ENCODE peak calls at places on chromosome 18, in seven cellular contexts. One of them, this sample, is unnamed.

GRCh38 chr18:23178201-23178600 is 42.9 kb downstream of the CABLES1 start:
- DNase-seq in GM12878: no peak
- DNase-seq in A549: no peak
- DNase-seq in H1: no peak
- DNase-seq in HCT116: no peak
- DNase-seq in K562: no peak
- DNase-seq in endothelial cell of umbilical vein: no peak
- DNase-seq in this sample: no peak

GRCh38 chr18:50659091-50660003 is 99.5 kb downstream of the MAPK4 start:
- DNase-seq in GM12878: no peak
- DNase-seq in A549: peak
- DNase-seq in H1: no peak
- DNase-seq in HCT116: peak
- DNase-seq in K562: no peak
- DNase-seq in endothelial cell of umbilical vein: no peak
- DNase-seq in this sample: peak

GRCh38 chr18:60466671-60467070 is 94.1 kb upstream of the MC4R start:
- DNase-seq in GM12878: no peak
- DNase-seq in A549: no peak
- DNase-seq in H1: no peak
- DNase-seq in HCT116: no peak
- DNase-seq in K562: no peak
- DNase-seq in endothelial cell of umbilical vein: no peak
- DNase-seq in this sample: no peak

GRCh38 chr18:39841133-39842041 is 2113.6 kb upstream of the PIK3C3 start:
- DNase-seq in GM12878: no peak
- DNase-seq in A549: peak
- DNase-seq in H1: peak
- DNase-seq in HCT116: peak
- DNase-seq in K562: no peak
- DNase-seq in endothelial cell of umbilical vein: peak
- DNase-seq in this sample: peak

GRCh38 chr18:79495591-79496071 is 99.9 kb downstream of the NFATC1 start:
- DNase-seq in GM12878: no peak
- DNase-seq in A549: no peak
- DNase-seq in H1: no peak
- DNase-seq in HCT116: no peak
- DNase-seq in K562: no peak
- DNase-seq in endothelial cell of umbilical vein: no peak
- DNase-seq in this sample: no peak

GRCh38 chr18:49168970-49169619 is 218.3 kb upstream of the SMAD7 start:
- DNase-seq in GM12878: peak
- DNase-seq in A549: no peak
- DNase-seq in H1: no peak
- DNase-seq in HCT116: no peak
- DNase-seq in K562: no peak
- DNase-seq in endothelial cell of umbilical vein: no peak
- DNase-seq in this sample: no peak

GRCh38 chr18:65817178-65817577 is 66.4 kb downstream of the CDH7 start:
- DNase-seq in GM12878: no peak
- DNase-seq in A549: no peak
- DNase-seq in H1: no peak
- DNase-seq in HCT116: no peak
- DNase-seq in K562: no peak
- DNase-seq in endothelial cell of umbilical vein: no peak
- DNase-seq in this sample: no peak

GRCh38 chr18:58315739-58316215 is 271.8 kb downstream of the NEDD4L start:
- DNase-seq in GM12878: no peak
- DNase-seq in A549: no peak
- DNase-seq in H1: no peak
- DNase-seq in HCT116: peak
- DNase-seq in K562: no peak
- DNase-seq in endothelial cell of umbilical vein: peak
- DNase-seq in this sample: no peak

GRCh38 chr18:79545714-79546113 is 133.9 kb upstream of the CTDP1 start:
- DNase-seq in GM12878: no peak
- DNase-seq in A549: no peak
- DNase-seq in H1: no peak
- DNase-seq in HCT116: no peak
- DNase-seq in K562: no peak
- DNase-seq in endothelial cell of umbilical vein: no peak
- DNase-seq in this sample: no peak

GRCh38 chr18:63783394-63783793 is 8.2 kb downstream of the SERPINB7 start:
- DNase-seq in GM12878: no peak
- DNase-seq in A549: no peak
- DNase-seq in H1: no peak
- DNase-seq in HCT116: peak
- DNase-seq in K562: no peak
- DNase-seq in endothelial cell of umbilical vein: no peak
- DNase-seq in this sample: peak

GRCh38 chr18:11821208-11821607 is 30.0 kb upstream of the CHMP1B start:
- DNase-seq in GM12878: no peak
- DNase-seq in A549: no peak
- DNase-seq in H1: no peak
- DNase-seq in HCT116: no peak
- DNase-seq in K562: no peak
- DNase-seq in endothelial cell of umbilical vein: no peak
- DNase-seq in this sample: no peak

GRCh38 chr18:21267370-21267769 is 25.3 kb downstream of the GREB1L start:
- DNase-seq in GM12878: no peak
- DNase-seq in A549: no peak
- DNase-seq in H1: no peak
- DNase-seq in HCT116: no peak
- DNase-seq in K562: no peak
- DNase-seq in endothelial cell of umbilical vein: no peak
- DNase-seq in this sample: no peak

GRCh38 chr18:35890323-35890722 is 82.2 kb upstream of the RMP24 start:
- DNase-seq in GM12878: no peak
- DNase-seq in A549: no peak
- DNase-seq in H1: no peak
- DNase-seq in HCT116: no peak
- DNase-seq in K562: no peak
- DNase-seq in endothelial cell of umbilical vein: no peak
- DNase-seq in this sample: no peak

GRCh38 chr18:9048808-9049494 is 53.5 kb upstream of the NDUFV2 start:
- DNase-seq in GM12878: no peak
- DNase-seq in A549: no peak
- DNase-seq in H1: no peak
- DNase-seq in HCT116: no peak
- DNase-seq in K562: no peak
- DNase-seq in endothelial cell of umbilical vein: no peak
- DNase-seq in this sample: peak

GRCh38 chr18:427005-427404 is 73.5 kb downstream of the COLEC12 start:
- DNase-seq in GM12878: no peak
- DNase-seq in A549: no peak
- DNase-seq in H1: no peak
- DNase-seq in HCT116: no peak
- DNase-seq in K562: no peak
- DNase-seq in endothelial cell of umbilical vein: no peak
- DNase-seq in this sample: no peak

GRCh38 chr18:13300029-13300428 is 81.5 kb downstream of the LDLRAD4 start:
- DNase-seq in GM12878: no peak
- DNase-seq in A549: no peak
- DNase-seq in H1: no peak
- DNase-seq in HCT116: no peak
- DNase-seq in K562: no peak
- DNase-seq in endothelial cell of umbilical vein: no peak
- DNase-seq in this sample: no peak

GRCh38 chr18:12257996-12258718 is 4.0 kb downstream of the CIDEA start:
- DNase-seq in GM12878: no peak
- DNase-seq in A549: no peak
- DNase-seq in H1: no peak
- DNase-seq in HCT116: no peak
- DNase-seq in K562: no peak
- DNase-seq in endothelial cell of umbilical vein: no peak
- DNase-seq in this sample: peak

GRCh38 chr18:33914399-33914798 is 310.3 kb downstream of the NOL4 start:
- DNase-seq in GM12878: no peak
- DNase-seq in A549: no peak
- DNase-seq in H1: no peak
- DNase-seq in HCT116: no peak
- DNase-seq in K562: no peak
- DNase-seq in endothelial cell of umbilical vein: no peak
- DNase-seq in this sample: no peak

GRCh38 chr18:9422816-9423519 is 52.3 kb upstream of the RALBP1 start:
- DNase-seq in GM12878: no peak
- DNase-seq in A549: no peak
- DNase-seq in H1: no peak
- DNase-seq in HCT116: peak
- DNase-seq in K562: no peak
- DNase-seq in endothelial cell of umbilical vein: no peak
- DNase-seq in this sample: no peak

GRCh38 chr18:47986724-47987455 is 56.4 kb upstream of the SMAD2 start:
- DNase-seq in GM12878: no peak
- DNase-seq in A549: no peak
- DNase-seq in H1: no peak
- DNase-seq in HCT116: no peak
- DNase-seq in K562: peak
- DNase-seq in endothelial cell of umbilical vein: no peak
- DNase-seq in this sample: no peak

GRCh38 chr18:44568986-44569385 is 111.7 kb upstream of the SETBP1 start:
- DNase-seq in GM12878: no peak
- DNase-seq in A549: no peak
- DNase-seq in H1: no peak
- DNase-seq in HCT116: no peak
- DNase-seq in K562: no peak
- DNase-seq in endothelial cell of umbilical vein: no peak
- DNase-seq in this sample: no peak

GRCh38 chr18:49645836-49646235 is 84.0 kb downstream of the LIPG start:
- DNase-seq in GM12878: no peak
- DNase-seq in A549: no peak
- DNase-seq in H1: no peak
- DNase-seq in HCT116: no peak
- DNase-seq in K562: no peak
- DNase-seq in endothelial cell of umbilical vein: no peak
- DNase-seq in this sample: no peak

GRCh38 chr18:3279201-3280185 is 17.6 kb downstream of the MYL12B start:
- DNase-seq in GM12878: no peak
- DNase-seq in A549: no peak
- DNase-seq in H1: no peak
- DNase-seq in HCT116: no peak
- DNase-seq in K562: no peak
- DNase-seq in endothelial cell of umbilical vein: peak
- DNase-seq in this sample: no peak
- TF ChIP-seq POLR2A in GM12878: peak
- TF ChIP-seq POLR2A in A549: no peak
- TF ChIP-seq POLR2A in H1: no peak
- TF ChIP-seq POLR2A in HCT116: no peak
- TF ChIP-seq POLR2A in K562: no peak
- TF ChIP-seq POLR2A in endothelial cell of umbilical vein: peak
- TF ChIP-seq POLR2A in this sample: no peak

GRCh38 chr18:38464024-38464423 is 898.4 kb upstream of the CELF4 start:
- DNase-seq in GM12878: no peak
- DNase-seq in A549: no peak
- DNase-seq in H1: no peak
- DNase-seq in HCT116: no peak
- DNase-seq in K562: no peak
- DNase-seq in endothelial cell of umbilical vein: no peak
- DNase-seq in this sample: no peak
- TF ChIP-seq MAX in GM12878: no peak
- TF ChIP-seq MAX in A549: no peak
- TF ChIP-seq MAX in H1: no peak
- TF ChIP-seq MAX in HCT116: no peak
- TF ChIP-seq MAX in K562: no peak
- TF ChIP-seq MAX in endothelial cell of umbilical vein: no peak
- TF ChIP-seq MAX in this sample: no peak

GRCh38 chr18:61991201-61991600 is 98.4 kb upstream of the RNF152 start:
- DNase-seq in GM12878: no peak
- DNase-seq in A549: no peak
- DNase-seq in H1: no peak
- DNase-seq in HCT116: no peak
- DNase-seq in K562: no peak
- DNase-seq in endothelial cell of umbilical vein: peak
- DNase-seq in this sample: no peak

GRCh38 chr18:61993831-61994230 is 101.0 kb upstream of the RNF152 start:
- DNase-seq in GM12878: no peak
- DNase-seq in A549: no peak
- DNase-seq in H1: no peak
- DNase-seq in HCT116: no peak
- DNase-seq in K562: no peak
- DNase-seq in endothelial cell of umbilical vein: no peak
- DNase-seq in this sample: no peak

GRCh38 chr18:61992285-61992684 is 99.5 kb upstream of the RNF152 start:
- DNase-seq in GM12878: no peak
- DNase-seq in A549: no peak
- DNase-seq in H1: no peak
- DNase-seq in HCT116: peak
- DNase-seq in K562: no peak
- DNase-seq in endothelial cell of umbilical vein: peak
- DNase-seq in this sample: no peak

GRCh38 chr18:61991836-61992235 is 99.0 kb upstream of the RNF152 start:
- DNase-seq in GM12878: no peak
- DNase-seq in A549: no peak
- DNase-seq in H1: no peak
- DNase-seq in HCT116: no peak
- DNase-seq in K562: no peak
- DNase-seq in endothelial cell of umbilical vein: no peak
- DNase-seq in this sample: no peak

GRCh38 chr18:61992923-61993322 is 100.1 kb upstream of the RNF152 start:
- DNase-seq in GM12878: no peak
- DNase-seq in A549: no peak
- DNase-seq in H1: no peak
- DNase-seq in HCT116: no peak
- DNase-seq in K562: no peak
- DNase-seq in endothelial cell of umbilical vein: no peak
- DNase-seq in this sample: peak
- H3K4me3 ChIP-seq in GM12878: no peak
- H3K4me3 ChIP-seq in A549: no peak
- H3K4me3 ChIP-seq in H1: no peak
- H3K4me3 ChIP-seq in HCT116: no peak
- H3K4me3 ChIP-seq in K562: no peak
- H3K4me3 ChIP-seq in endothelial cell of umbilical vein: no peak
- H3K4me3 ChIP-seq in this sample: no peak

GRCh38 chr18:24398515-24398914 is 891 bp upstream of the OSBPL1A start:
- DNase-seq in GM12878: no peak
- DNase-seq in A549: no peak
- DNase-seq in H1: no peak
- DNase-seq in HCT116: peak
- DNase-seq in K562: no peak
- DNase-seq in endothelial cell of umbilical vein: no peak
- DNase-seq in this sample: peak
- TF ChIP-seq POLR2A in GM12878: no peak
- TF ChIP-seq POLR2A in A549: no peak
- TF ChIP-seq POLR2A in H1: no peak
- TF ChIP-seq POLR2A in HCT116: no peak
- TF ChIP-seq POLR2A in K562: no peak
- TF ChIP-seq POLR2A in endothelial cell of umbilical vein: no peak
- TF ChIP-seq POLR2A in this sample: no peak

DNA sequence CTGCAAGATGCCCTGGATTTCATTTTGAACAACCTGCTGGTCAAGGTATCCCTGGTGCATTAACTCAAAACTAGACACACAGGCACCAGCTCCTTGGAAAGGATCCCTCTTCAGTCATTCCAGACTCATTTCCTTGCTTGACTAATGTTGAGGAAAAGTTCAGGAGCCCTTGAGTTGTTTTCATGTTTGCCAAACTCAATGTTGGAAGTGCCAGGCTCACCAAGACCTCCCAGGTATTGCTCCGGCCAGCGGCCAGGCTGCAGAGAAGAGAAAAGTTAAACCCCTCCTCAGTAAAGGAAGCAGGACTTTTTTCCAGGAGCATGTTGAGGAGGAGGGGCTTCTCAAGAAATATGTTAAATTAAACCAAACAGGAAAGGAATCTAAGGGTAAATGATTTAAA is 42.7 kb downstream of the TGIF1 start:
- DNase-seq in GM12878: no peak
- DNase-seq in A549: no peak
- DNase-seq in H1: no peak
- DNase-seq in HCT116: no peak
- DNase-seq in K562: no peak
- DNase-seq in endothelial cell of umbilical vein: no peak
- DNase-seq in this sample: no peak
- TF ChIP-seq MAX in GM12878: no peak
- TF ChIP-seq MAX in A549: no peak
- TF ChIP-seq MAX in H1: no peak
- TF ChIP-seq MAX in HCT116: no peak
- TF ChIP-seq MAX in K562: no peak
- TF ChIP-seq MAX in endothelial cell of umbilical vein: no peak
- TF ChIP-seq MAX in this sample: no peak